ENCODE peak calls at places on chromosomes 5 and 9, in four cellular contexts. One of them, this sample, is unnamed.

GRCh38 chr5:84113246-84114118 is 271.2 kb downstream of the EDIL3 start:
- DNase-seq in RWPE2: no peak
- DNase-seq in lung: no peak
- DNase-seq in uterus: no peak
- DNase-seq in this sample: no peak

GRCh38 chr5:180318456-180319089 is 26.7 kb upstream of the MAPK9 start:
- DNase-seq in RWPE2: no peak
- DNase-seq in lung: no peak
- DNase-seq in uterus: no peak
- DNase-seq in this sample: no peak

GRCh38 chr5:52604151-52604550 is 183.6 kb upstream of the ITGA1 start:
- DNase-seq in RWPE2: no peak
- DNase-seq in lung: no peak
- DNase-seq in uterus: no peak
- DNase-seq in this sample: no peak

GRCh38 chr5:136012041-136012804 is 16.6 kb upstream of the TGFBI start:
- DNase-seq in RWPE2: no peak
- DNase-seq in lung: no peak
- DNase-seq in uterus: no peak
- DNase-seq in this sample: no peak

GRCh38 chr9:134626576-134627416 is 14.8 kb upstream of the COL5A1 start:
- DNase-seq in RWPE2: peak
- DNase-seq in lung: no peak
- DNase-seq in uterus: peak
- DNase-seq in this sample: no peak

GRCh38 chr9:98977246-98977681 is 33.6 kb downstream of the COL15A1 start:
- DNase-seq in RWPE2: no peak
- DNase-seq in lung: no peak
- DNase-seq in uterus: no peak
- DNase-seq in this sample: no peak

GRCh38 chr5:7815757-7816534 is 35.0 kb downstream of the CFAP90 start:
- DNase-seq in RWPE2: no peak
- DNase-seq in lung: peak
- DNase-seq in uterus: peak
- DNase-seq in this sample: peak

GRCh38 chr9:108551030-108551964 is 304.5 kb downstream of the ACTL7B start:
- DNase-seq in RWPE2: no peak
- DNase-seq in lung: no peak
- DNase-seq in uterus: no peak
- DNase-seq in this sample: no peak

GRCh38 chr9:95249986-95250385 is 67.5 kb downstream of the FANCC start:
- DNase-seq in RWPE2: no peak
- DNase-seq in lung: no peak
- DNase-seq in uterus: no peak
- DNase-seq in this sample: no peak

GRCh38 chr5:38796000-38796738 is 49.6 kb upstream of the OSMR start:
- DNase-seq in RWPE2: no peak
- DNase-seq in lung: no peak
- DNase-seq in uterus: peak
- DNase-seq in this sample: peak

GRCh38 chr9:78010419-78010818 is 21.2 kb downstream of the GNAQ start:
- DNase-seq in RWPE2: no peak
- DNase-seq in lung: no peak
- DNase-seq in uterus: no peak
- DNase-seq in this sample: no peak

GRCh38 chr9:20188616-20189212 is 399.9 kb upstream of the SLC24A2 start:
- DNase-seq in RWPE2: no peak
- DNase-seq in lung: no peak
- DNase-seq in uterus: no peak
- DNase-seq in this sample: no peak

GRCh38 chr9:94112716-94113465 is 28.6 kb downstream of the PTPDC1 start:
- DNase-seq in RWPE2: no peak
- DNase-seq in lung: no peak
- DNase-seq in uterus: no peak
- DNase-seq in this sample: no peak

GRCh38 chr5:29380029-29380428 is 1813.5 kb upstream of the CDH6 start:
- DNase-seq in RWPE2: no peak
- DNase-seq in lung: no peak
- DNase-seq in uterus: no peak
- DNase-seq in this sample: no peak

GRCh38 chr9:134764870-134765269 is 115.7 kb upstream of the FCN2 start:
- DNase-seq in RWPE2: no peak
- DNase-seq in lung: peak
- DNase-seq in uterus: no peak
- DNase-seq in this sample: no peak

GRCh38 chr9:129173296-129174101 is 4.6 kb downstream of the IER5L start:
- DNase-seq in RWPE2: no peak
- DNase-seq in lung: no peak
- DNase-seq in uterus: no peak
- DNase-seq in this sample: no peak

GRCh38 chr5:107864793-107865192 is 194.1 kb upstream of the EFNA5 start:
- DNase-seq in RWPE2: no peak
- DNase-seq in lung: no peak
- DNase-seq in uterus: no peak
- DNase-seq in this sample: no peak

GRCh38 chr9:129550199-129550839 is 70.6 kb downstream of the C9orf50 start:
- DNase-seq in RWPE2: no peak
- DNase-seq in lung: peak
- DNase-seq in uterus: peak
- DNase-seq in this sample: peak

GRCh38 chr5:160262151-160262550 is 32.8 kb downstream of the FABP6 start:
- DNase-seq in RWPE2: no peak
- DNase-seq in lung: no peak
- DNase-seq in uterus: no peak
- DNase-seq in this sample: no peak

GRCh38 chr9:107737987-107738743 is 248.6 kb upstream of the KLF4 start:
- DNase-seq in RWPE2: peak
- DNase-seq in lung: no peak
- DNase-seq in uterus: peak
- DNase-seq in this sample: peak

GRCh38 chr9:125203259-125203658 is 2.9 kb downstream of the RABEPK start:
- DNase-seq in RWPE2: no peak
- DNase-seq in lung: no peak
- DNase-seq in uterus: no peak
- DNase-seq in this sample: no peak

GRCh38 chr5:91277840-91278239 is 105.3 kb downstream of the ARRDC3 start:
- DNase-seq in RWPE2: no peak
- DNase-seq in lung: no peak
- DNase-seq in uterus: no peak
- DNase-seq in this sample: no peak

GRCh38 chr5:138468133-138468965 is 3.1 kb downstream of the EGR1 start:
- DNase-seq in RWPE2: no peak
- DNase-seq in lung: no peak
- DNase-seq in uterus: no peak
- DNase-seq in this sample: no peak

GRCh38 chr9:2241461-2241874 is 226.3 kb downstream of the SMARCA2 start:
- DNase-seq in RWPE2: no peak
- DNase-seq in lung: no peak
- DNase-seq in uterus: peak
- DNase-seq in this sample: no peak

GRCh38 chr5:91207248-91207647 is 175.9 kb downstream of the ARRDC3 start:
- DNase-seq in RWPE2: no peak
- DNase-seq in lung: no peak
- DNase-seq in uterus: no peak
- DNase-seq in this sample: no peak

GRCh38 chr5:62284946-62285891 is 20.8 kb upstream of the KIF2A start:
- DNase-seq in RWPE2: no peak
- DNase-seq in lung: no peak
- DNase-seq in uterus: no peak
- DNase-seq in this sample: no peak

GRCh38 chr9:133153227-133154096 is 10.3 kb downstream of the GBGT1 start:
- DNase-seq in RWPE2: peak
- DNase-seq in lung: no peak
- DNase-seq in uterus: no peak
- DNase-seq in this sample: no peak

GRCh38 chr9:136860933-136861873 is 4.9 kb downstream of the EDF1 start:
- DNase-seq in RWPE2: no peak
- DNase-seq in lung: no peak
- DNase-seq in uterus: no peak
- DNase-seq in this sample: no peak

GRCh38 chr5:133225671-133226152 is 173.9 kb downstream of the HSPA4 start:
- DNase-seq in RWPE2: peak
- DNase-seq in lung: no peak
- DNase-seq in uterus: no peak
- DNase-seq in this sample: no peak

GRCh38 chr9:109968332-109968657 is 188.3 kb downstream of the PALM2AKAP2 start:
- DNase-seq in RWPE2: no peak
- DNase-seq in lung: no peak
- DNase-seq in uterus: no peak
- DNase-seq in this sample: no peak

GRCh38 chr5:121974261-121974660 is 12.5 kb downstream of the SRFBP1 start:
- DNase-seq in RWPE2: no peak
- DNase-seq in lung: no peak
- DNase-seq in uterus: no peak
- DNase-seq in this sample: no peak

GRCh38 chr5:176675676-176676360 is 28.5 kb downstream of the TSPAN17 start:
- DNase-seq in RWPE2: no peak
- DNase-seq in lung: no peak
- DNase-seq in uterus: no peak
- DNase-seq in this sample: no peak

GRCh38 chr5:17204133-17204489 is 13.3 kb upstream of the BASP1 start:
- DNase-seq in RWPE2: no peak
- DNase-seq in lung: no peak
- DNase-seq in uterus: no peak
- DNase-seq in this sample: no peak

GRCh38 chr9:76400534-76401096 is 6.4 kb upstream of the RFK start:
- DNase-seq in RWPE2: no peak
- DNase-seq in lung: no peak
- DNase-seq in uterus: no peak
- DNase-seq in this sample: no peak

GRCh38 chr9:37840560-37841194 is 40.1 kb downstream of the DCAF10 start:
- DNase-seq in RWPE2: peak
- DNase-seq in lung: no peak
- DNase-seq in uterus: no peak
- DNase-seq in this sample: no peak

GRCh38 chr5:61519728-61520277 is 187.7 kb downstream of the ZSWIM6 start:
- DNase-seq in RWPE2: no peak
- DNase-seq in lung: no peak
- DNase-seq in uterus: no peak
- DNase-seq in this sample: no peak

GRCh38 chr9:135081731-135082130 is 5.7 kb upstream of the OLFM1 start:
- DNase-seq in RWPE2: peak
- DNase-seq in lung: no peak
- DNase-seq in uterus: no peak
- DNase-seq in this sample: no peak

GRCh38 chr9:126125577-126125976 is 201.1 kb upstream of the MVB12B start:
- DNase-seq in RWPE2: no peak
- DNase-seq in lung: peak
- DNase-seq in uterus: no peak
- DNase-seq in this sample: no peak

GRCh38 chr5:154740957-154741356 is 14.2 kb upstream of the LARP1 start:
- DNase-seq in RWPE2: no peak
- DNase-seq in lung: no peak
- DNase-seq in uterus: peak
- DNase-seq in this sample: no peak

GRCh38 chr9:34417734-34418133 is 40.6 kb downstream of the FAM219A start:
- DNase-seq in RWPE2: no peak
- DNase-seq in lung: no peak
- DNase-seq in uterus: no peak
- DNase-seq in this sample: no peak

GRCh38 chr5:151615431-151615830 is 24.3 kb upstream of the FAT2 start:
- DNase-seq in RWPE2: peak
- DNase-seq in lung: no peak
- DNase-seq in uterus: no peak
- DNase-seq in this sample: no peak

GRCh38 chr5:151611127-151611775 is 20.1 kb upstream of the FAT2 start:
- DNase-seq in RWPE2: no peak
- DNase-seq in lung: no peak
- DNase-seq in uterus: no peak
- DNase-seq in this sample: no peak

GRCh38 chr5:151608522-151608921 is 17.4 kb upstream of the FAT2 start:
- DNase-seq in RWPE2: no peak
- DNase-seq in lung: no peak
- DNase-seq in uterus: no peak
- DNase-seq in this sample: no peak

GRCh38 chr5:151614565-151614964 is 23.4 kb upstream of the FAT2 start:
- DNase-seq in RWPE2: no peak
- DNase-seq in lung: no peak
- DNase-seq in uterus: no peak
- DNase-seq in this sample: no peak

GRCh38 chr5:151612689-151613427 is 21.7 kb upstream of the FAT2 start:
- DNase-seq in RWPE2: peak
- DNase-seq in lung: no peak
- DNase-seq in uterus: no peak
- DNase-seq in this sample: no peak
- H3K27ac ChIP-seq in RWPE2: peak
- H3K27ac ChIP-seq in lung: no peak
- H3K27ac ChIP-seq in uterus: no peak
- H3K27ac ChIP-seq in this sample: no peak

GRCh38 chr5:116046823-116047222 is 14.6 kb downstream of the ARL14EPL start:
- DNase-seq in RWPE2: no peak
- DNase-seq in lung: no peak
- DNase-seq in uterus: no peak
- DNase-seq in this sample: no peak
- TF ChIP-seq CTCF in RWPE2: no peak
- TF ChIP-seq CTCF in lung: no peak
- TF ChIP-seq CTCF in uterus: no peak
- TF ChIP-seq CTCF in this sample: no peak

GRCh38 chr9:79257215-79257614 is 314.6 kb upstream of the TLE4 start:
- DNase-seq in RWPE2: no peak
- DNase-seq in lung: no peak
- DNase-seq in uterus: no peak
- DNase-seq in this sample: no peak
- H3K4me3 ChIP-seq in RWPE2: no peak
- H3K4me3 ChIP-seq in lung: no peak
- H3K4me3 ChIP-seq in uterus: peak
- H3K4me3 ChIP-seq in this sample: peak

DNA sequence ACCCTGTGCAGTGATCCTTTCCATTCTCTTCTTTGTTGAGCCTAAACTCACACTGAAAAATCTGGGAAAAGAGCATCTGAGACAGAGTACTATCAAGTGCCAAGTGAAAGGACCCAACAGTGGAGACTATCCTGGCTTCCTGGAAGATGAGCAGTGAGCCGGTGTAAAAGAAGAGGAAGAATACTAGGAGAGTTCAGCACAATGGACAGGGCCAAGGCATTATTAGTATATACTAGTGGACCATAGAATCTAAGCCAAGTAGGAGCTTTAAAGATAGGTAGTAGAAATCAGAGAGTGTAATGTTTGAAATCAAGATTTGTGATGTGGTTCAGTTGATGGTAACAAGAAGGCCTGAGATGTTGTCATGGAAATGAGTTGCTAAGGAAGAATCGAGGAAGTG is 140.8 kb downstream of the CAMK4 start:
- DNase-seq in RWPE2: no peak
- DNase-seq in lung: no peak
- DNase-seq in uterus: no peak
- DNase-seq in this sample: no peak
- H3K27ac ChIP-seq in RWPE2: no peak
- H3K27ac ChIP-seq in lung: no peak
- H3K27ac ChIP-seq in uterus: no peak
- H3K27ac ChIP-seq in this sample: no peak